ENCODE peak calls at places on chromosome 19, in five cellular contexts. C, X, K, E and B are unnamed samples.

GRCh38 chr19:518292-519231 is 11.3 kb downstream of the TPGS1 start:
- DNase-seq in C (no peak), X (no peak), K (no peak), E (no peak), B (no peak)

GRCh38 chr19:41939861-41940442 is 11.7 kb upstream of the ERFL start:
- DNase-seq in C (no peak), X (peak), K (peak), E (no peak), B (no peak)

GRCh38 chr19:27748551-27749152 is 1464.3 kb downstream of the UQCRFS1 start:
- DNase-seq in C (no peak), X (no peak), K (no peak), E (no peak), B (no peak)

GRCh38 chr19:50759886-50760285 is 10.4 kb upstream of the GPR32 start:
- DNase-seq in C (no peak), X (no peak), K (peak), E (no peak), B (peak)

GRCh38 chr19:29544656-29545360 is 19.0 kb downstream of the VSTM2B start:
- DNase-seq in C (no peak), X (no peak), K (no peak), E (no peak), B (no peak)

GRCh38 chr19:5308471-5309437 is 31.9 kb downstream of the PTPRS start:
- DNase-seq in C (peak), X (peak), K (no peak), E (no peak), B (peak)

GRCh38 chr19:17332677-17333581 is 1.7 kb downstream of the ANO8 start:
- DNase-seq in C (peak), X (no peak), K (peak), E (no peak), B (peak)

GRCh38 chr19:47507031-47507430 is 7.8 kb downstream of the NAPA start:
- DNase-seq in C (peak), X (peak), K (no peak), E (no peak), B (no peak)

GRCh38 chr19:16608290-16608704 is 19.7 kb downstream of the MED26 start:
- DNase-seq in C (peak), X (peak), K (no peak), E (no peak), B (peak)

GRCh38 chr19:41649827-41650226 is 23.0 kb upstream of the CEACAM4 start:
- DNase-seq in C (no peak), X (no peak), K (no peak), E (no peak), B (no peak)

GRCh38 chr19:35755550-35756371 is 1.1 kb downstream of the HSPB6 start:
- DNase-seq in C (peak), X (peak), K (no peak), E (no peak), B (no peak)

GRCh38 chr19:57110592-57111328 is 9.0 kb upstream of the USP29 start:
- DNase-seq in C (no peak), X (no peak), K (no peak), E (no peak), B (no peak)

GRCh38 chr19:15307169-15307568 is 25.2 kb downstream of the BRD4 start:
- DNase-seq in C (no peak), X (no peak), K (no peak), E (no peak), B (no peak)

GRCh38 chr19:40565910-40566495 is 10.7 kb upstream of the SHKBP1 start:
- DNase-seq in C (no peak), X (no peak), K (no peak), E (no peak), B (no peak)

GRCh38 chr19:47158879-47159509 is 28.4 kb downstream of the SAE1 start:
- DNase-seq in C (no peak), X (no peak), K (no peak), E (no peak), B (peak)

GRCh38 chr19:12763100-12763499 is 11.5 kb downstream of the BEST2 start:
- DNase-seq in C (no peak), X (no peak), K (no peak), E (no peak), B (no peak)

GRCh38 chr19:13160557-13160956 is 10.3 kb downstream of the IER2 start:
- DNase-seq in C (peak), X (no peak), K (no peak), E (no peak), B (no peak)

GRCh38 chr19:50820549-50821247 is 2.9 kb downstream of the KLK1 start:
- DNase-seq in C (no peak), X (peak), K (no peak), E (peak), B (no peak)

GRCh38 chr19:52922841-52923781 is at the start of gene ZNF888:
- DNase-seq in C (peak), X (peak), K (no peak), E (peak), B (peak)

GRCh38 chr19:38664503-38665211 is 17.2 kb downstream of the ACTN4 start:
- DNase-seq in C (no peak), X (no peak), K (no peak), E (no peak), B (peak)

GRCh38 chr19:38665219-38665931 is 17.9 kb downstream of the ACTN4 start:
- DNase-seq in C (no peak), X (no peak), K (no peak), E (no peak), B (peak)

GRCh38 chr19:38667552-38668205 is 20.2 kb downstream of the ACTN4 start:
- DNase-seq in C (no peak), X (no peak), K (no peak), E (no peak), B (peak)

GRCh38 chr19:38666662-38667448 is 19.4 kb downstream of the ACTN4 start:
- DNase-seq in C (peak), X (peak), K (no peak), E (no peak), B (peak)

GRCh38 chr19:38665950-38666661 is 18.7 kb downstream of the ACTN4 start:
- DNase-seq in C (peak), X (peak), K (no peak), E (no peak), B (peak)
- TF ChIP-seq POLR2A in C (peak), X (peak), K (no peak), E (no peak), B (no peak)

GRCh38 chr19:7117248-7117647 is 47.7 kb downstream of the ZNF557 start:
- DNase-seq in C (no peak), X (no peak), K (no peak), E (no peak), B (no peak)
- TF ChIP-seq POLR2A in C (no peak), X (no peak), K (no peak), E (no peak), B (no peak)

DNA sequence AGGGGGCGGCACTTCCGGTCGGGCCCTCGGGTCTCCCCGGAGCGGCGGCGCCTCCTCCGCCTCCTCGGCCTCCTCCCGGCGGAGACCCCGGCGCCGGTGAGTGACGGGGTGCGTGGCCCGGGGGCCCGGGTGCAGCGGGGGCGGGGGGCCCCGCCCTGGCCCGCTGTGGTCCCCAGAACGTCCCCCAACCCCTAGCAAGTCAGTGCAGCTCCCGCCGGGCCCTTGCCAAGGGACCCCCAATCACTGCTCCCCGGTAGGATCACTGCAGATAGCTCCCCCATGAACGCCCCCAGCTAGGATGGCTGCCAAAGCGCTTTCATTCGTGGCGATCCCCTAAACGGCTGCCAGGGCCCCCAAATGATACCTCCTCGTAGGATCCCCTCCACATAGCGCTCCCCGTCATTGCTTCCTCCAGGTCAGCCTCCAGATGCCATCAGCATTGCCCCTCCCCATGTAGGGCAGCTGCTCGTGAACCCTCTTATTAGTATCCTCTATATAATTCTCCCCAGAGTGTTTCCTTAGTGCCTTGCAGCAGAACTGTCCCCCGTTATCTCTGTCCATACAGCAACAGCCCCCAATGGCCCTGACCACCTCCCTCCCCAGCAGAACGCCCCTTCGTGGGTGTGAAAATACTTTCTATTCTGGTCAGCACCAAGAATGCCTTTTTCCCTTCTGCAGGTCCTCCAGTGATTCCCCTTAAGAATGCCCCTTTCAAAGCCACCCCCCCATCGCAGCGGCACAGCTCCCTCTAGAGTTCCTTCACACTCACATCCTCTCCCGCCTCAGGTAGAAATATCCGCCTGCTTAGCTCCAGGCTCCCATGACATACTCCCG is at the start of gene ZNF865:
- DNase-seq in C (peak), X (peak), K (peak), E (peak), B (peak)
- TF ChIP-seq POLR2A in C (no peak), X (peak), K (peak), E (peak), B (peak)

GRCh38 chr19:3062165-3063105 is at the start of gene TLE5:
- DNase-seq in C (peak), X (peak), K (no peak), E (peak), B (peak)

GRCh38 chr19:3064011-3064330 is 1.7 kb upstream of the TLE5 start:
- DNase-seq in C (no peak), X (no peak), K (no peak), E (no peak), B (no peak)

GRCh38 chr19:3059653-3060052 is 2.6 kb downstream of the TLE5 start:
- DNase-seq in C (no peak), X (no peak), K (no peak), E (no peak), B (no peak)

GRCh38 chr19:3060852-3061182 is 1.5 kb downstream of the TLE5 start:
- DNase-seq in C (no peak), X (no peak), K (no peak), E (no peak), B (no peak)

GRCh38 chr19:3061214-3062161 is 807 bp downstream of the TLE5 start:
- DNase-seq in C (no peak), X (peak), K (no peak), E (no peak), B (no peak)
- TF ChIP-seq POLR2A in C (peak), X (no peak), K (no peak), E (no peak), B (no peak)

GRCh38 chr19:10416380-10417257 is 3.7 kb upstream of the PDE4A start:
- DNase-seq in C (peak), X (peak), K (peak), E (no peak), B (peak)
- TF ChIP-seq POLR2A in C (no peak), X (no peak), K (no peak), E (no peak), B (no peak)

GRCh38 chr19:8342316-8342683 is 762 bp downstream of the KANK3 start:
- DNase-seq in C (no peak), X (no peak), K (no peak), E (no peak), B (no peak)

GRCh38 chr19:8338835-8339234 is 4.2 kb downstream of the KANK3 start:
- DNase-seq in C (no peak), X (no peak), K (no peak), E (no peak), B (no peak)

GRCh38 chr19:8340341-8341096 is 2.5 kb downstream of the KANK3 start:
- DNase-seq in C (peak), X (no peak), K (no peak), E (no peak), B (peak)

GRCh38 chr19:8343483-8343844 is 402 bp upstream of the KANK3 start:
- DNase-seq in C (no peak), X (no peak), K (no peak), E (no peak), B (no peak)

DNA sequence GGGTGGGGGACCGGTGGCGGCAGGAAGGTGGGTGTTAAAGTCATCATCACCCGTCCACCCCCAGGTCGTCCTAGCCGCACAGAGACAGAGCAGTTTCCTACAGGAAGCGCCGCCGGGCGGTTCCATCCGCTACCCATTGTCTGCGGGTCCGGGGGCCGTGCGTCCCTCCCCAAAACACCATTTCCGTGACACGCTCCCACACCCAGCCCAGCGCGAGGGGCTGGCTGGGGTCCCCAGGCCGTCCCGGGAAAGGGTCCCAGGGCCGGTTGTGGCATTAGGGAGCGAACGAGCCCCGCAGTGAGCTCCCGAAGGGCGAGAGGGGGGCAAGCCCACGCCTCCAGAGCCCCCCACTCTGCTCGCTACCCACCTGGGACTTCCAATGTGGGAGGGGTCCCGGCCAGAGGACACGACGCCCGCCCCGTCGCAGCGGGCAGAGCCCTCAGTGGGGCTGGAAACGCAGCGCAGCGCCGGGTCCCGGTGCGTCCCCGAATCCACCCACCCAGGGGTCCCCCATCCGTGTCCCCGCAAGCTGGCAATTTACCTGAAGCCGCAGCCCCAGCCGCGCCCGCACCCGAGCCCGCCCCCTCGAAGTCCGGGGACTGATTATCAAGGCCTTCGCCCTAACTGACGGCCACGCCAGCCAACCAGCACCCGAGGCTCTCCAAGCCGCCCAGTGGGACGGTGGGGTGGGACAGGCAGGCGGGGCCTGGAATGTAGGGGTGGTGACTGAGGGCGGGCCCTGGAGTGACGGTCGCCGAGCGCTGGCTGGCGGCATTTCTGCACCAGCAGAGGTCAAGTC is at the start of gene KANK3:
- DNase-seq in C (peak), X (peak), K (peak), E (peak), B (peak)
- TF ChIP-seq POLR2A in C (peak), X (peak), K (no peak), E (no peak), B (peak)

GRCh38 chr19:11612816-11613511 is 15.7 kb downstream of the ZNF627 start:
- DNase-seq in C (no peak), X (no peak), K (no peak), E (no peak), B (no peak)

GRCh38 chr19:11611730-11612129 is 14.4 kb downstream of the ZNF627 start:
- DNase-seq in C (no peak), X (no peak), K (no peak), E (no peak), B (no peak)

GRCh38 chr19:11617207-11618062 is 20.2 kb downstream of the ZNF627 start:
- DNase-seq in C (no peak), X (no peak), K (no peak), E (no peak), B (no peak)
- TF ChIP-seq POLR2A in C (no peak), X (no peak), K (no peak), E (no peak), B (no peak)

GRCh38 chr19:33501957-33502356 is 19.6 kb downstream of the PEPD start:
- DNase-seq in C (no peak), X (no peak), K (no peak), E (no peak), B (no peak)

GRCh38 chr19:33500991-33501390 is 20.6 kb downstream of the PEPD start:
- DNase-seq in C (no peak), X (no peak), K (no peak), E (no peak), B (no peak)

GRCh38 chr19:33502991-33503790 is 18.4 kb downstream of the PEPD start:
- DNase-seq in C (no peak), X (no peak), K (no peak), E (no peak), B (no peak)

GRCh38 chr19:33503791-33504444 is 17.7 kb downstream of the PEPD start:
- DNase-seq in C (no peak), X (no peak), K (no peak), E (no peak), B (no peak)

GRCh38 chr19:33502521-33502920 is 19.1 kb downstream of the PEPD start:
- DNase-seq in C (no peak), X (no peak), K (no peak), E (no peak), B (no peak)
- TF ChIP-seq POLR2A in C (no peak), X (no peak), K (no peak), E (no peak), B (no peak)

GRCh38 chr19:18719541-18719940 is 36.1 kb downstream of the CRTC1 start:
- DNase-seq in C (no peak), X (no peak), K (no peak), E (no peak), B (no peak)
- TF ChIP-seq POLR2A in C (no peak), X (no peak), K (no peak), E (no peak), B (no peak)

GRCh38 chr19:43983912-43984686 is at the start of gene ZNF155:
- DNase-seq in C (peak), X (peak), K (peak), E (peak), B (peak)
- TF ChIP-seq POLR2A in C (peak), X (peak), K (no peak), E (no peak), B (peak)